ENCODE peak calls at places on chromosomes 2 and 18, in five cellular contexts. Z is cardiac fibroblast, A is sciatic nerve, O is thoracic aorta, T is GM13977. E is an unnamed sample.

GRCh38 chr2:223846524-223846923 is 9.1 kb upstream of the AP1S3 start:
- DNase-seq in Z (peak), A (no peak), O (no peak), T (no peak), E (no peak)

GRCh38 chr2:222751238-222751637 is 79.8 kb downstream of the MOGAT1 start:
- DNase-seq in Z (no peak), A (no peak), O (no peak), T (no peak), E (no peak)

GRCh38 chr18:52367962-52368745 is 28.2 kb downstream of the DCC start:
- DNase-seq in Z (no peak), A (no peak), O (no peak), T (no peak), E (no peak)

GRCh38 chr2:134819334-134819733 is 19.1 kb upstream of the ACMSD start:
- DNase-seq in Z (peak), A (no peak), O (no peak), T (no peak), E (no peak)

GRCh38 chr2:142536964-142537363 is 340.5 kb upstream of the KYNU start:
- DNase-seq in Z (no peak), A (no peak), O (no peak), T (no peak), E (no peak)

GRCh38 chr2:100780203-100781008 is 39.5 kb upstream of the NPAS2 start:
- DNase-seq in Z (peak), A (no peak), O (no peak), T (no peak), E (no peak)

GRCh38 chr18:61898576-61899205 is 5.9 kb upstream of the RNF152 start:
- DNase-seq in Z (no peak), A (no peak), O (no peak), T (no peak), E (no peak)

GRCh38 chr18:23650963-23651927 is 11.5 kb downstream of the ANKRD29 start:
- DNase-seq in Z (peak), A (no peak), O (no peak), T (no peak), E (no peak)

GRCh38 chr18:80105369-80106167 is 3.5 kb upstream of the ADNP2 start:
- DNase-seq in Z (no peak), A (no peak), O (no peak), T (no peak), E (no peak)

GRCh38 chr2:116832148-116832547 is 982.3 kb upstream of the DDX18 start:
- DNase-seq in Z (no peak), A (no peak), O (no peak), T (no peak), E (no peak)

GRCh38 chr2:216194013-216194412 is 84.9 kb downstream of the XRCC5 start:
- DNase-seq in Z (no peak), A (no peak), O (no peak), T (no peak), E (no peak)

GRCh38 chr18:55497825-55498403 is 90.1 kb downstream of the TCF4 start:
- DNase-seq in Z (no peak), A (no peak), O (no peak), T (no peak), E (peak)

GRCh38 chr18:77209587-77209986 is 40.1 kb upstream of the GALR1 start:
- DNase-seq in Z (peak), A (no peak), O (no peak), T (no peak), E (no peak)

GRCh38 chr2:26504002-26504401 is 26.1 kb upstream of the OTOF start:
- DNase-seq in Z (no peak), A (no peak), O (no peak), T (no peak), E (no peak)

GRCh38 chr2:238462782-238463396 is 36.2 kb downstream of the ASB1 start:
- DNase-seq in Z (peak), A (no peak), O (no peak), T (peak), E (no peak)

GRCh38 chr2:240149943-240150784 is 9.7 kb upstream of the OTOS start:
- DNase-seq in Z (peak), A (no peak), O (no peak), T (peak), E (peak)

E was measured in NCI-H2107.